ENCODE peak calls at places on chromosomes 16 and 17, in five cellular contexts. F, A, Y, P and H are unnamed samples.

GRCh38 chr16:52346709-52347108 is 200.2 kb downstream of the TOX3 start:
- DNase-seq in F (no peak), Y (no peak), P (no peak), A (no peak), H (no peak)

GRCh38 chr17:48543854-48544355 is 1.0 kb downstream of the HOXB2 start:
- DNase-seq in A (no peak), F (no peak), Y (no peak), P (no peak), H (no peak)

GRCh38 chr16:12271006-12271405 is 294.5 kb downstream of the SNX29 start:
- DNase-seq in A (no peak), Y (no peak), P (no peak), F (no peak), H (peak; percentile 57)

GRCh38 chr16:77877712-77878111 is 89.3 kb downstream of the VAT1L start:
- DNase-seq in F (no peak), Y (no peak), A (peak; percentile 61), P (no peak), H (no peak)

GRCh38 chr17:2023692-2024571 is 1.2 kb downstream of the RTN4RL1 start:
- DNase-seq in Y (no peak), F (peak; percentile 59), P (no peak), A (no peak), H (peak; percentile 72)

GRCh38 chr17:36188891-36189306 is 7.7 kb downstream of the CCL3L1 start:
- DNase-seq in P (no peak), Y (peak; percentile 62), A (no peak), F (peak; percentile 49), H (no peak)

GRCh38 chr16:75494696-75495601 is at the start of gene CHST6:
- DNase-seq in F (no peak), A (peak; percentile 27), P (no peak), Y (no peak), H (peak; percentile 69)

GRCh38 chr16:19907161-19907992 is 22.7 kb upstream of the GPRC5B start:
- DNase-seq in A (peak; percentile 73), F (peak; percentile 67), Y (peak; percentile 70), P (peak; percentile 79), H (peak; percentile 50)

GRCh38 chr17:66431910-66432309 is 129.5 kb downstream of the PRKCA start:
- DNase-seq in Y (no peak), P (no peak), F (no peak), A (peak; percentile 65), H (no peak)

GRCh38 chr17:64457156-64457555 is 8.2 kb downstream of the MILR1 start:
- DNase-seq in P (no peak), Y (no peak), F (no peak), A (no peak), H (no peak)

GRCh38 chr17:38706625-38707298 is 1.7 kb downstream of the MLLT6 start:
- DNase-seq in Y (peak; percentile 18), F (peak; percentile 44), P (no peak), A (no peak), H (no peak)

GRCh38 chr16:84662471-84662870 is 14.2 kb downstream of the KLHL36 start:
- DNase-seq in F (no peak), A (no peak), Y (no peak), P (no peak), H (no peak)
- H3K36me3 ChIP-seq in F (peaks cover 76% of the 10 kb centered on the region), A (peaks cover 44% of the 10 kb centered on the region), Y (no peaks in the 10 kb centered on the region), P (peaks cover 96% of the 10 kb centered on the region), H (peaks cover 5% of the 10 kb centered on the region)

GRCh38 chr17:5354886-5355415 is 64.5 kb downstream of the NUP88 start:
- DNase-seq in A (no peak), P (no peak), F (no peak), Y (no peak), H (no peak)
- H3K36me3 ChIP-seq in A (peaks cover 17% of the 10 kb centered on the region), P (peaks cover 97% of the 10 kb centered on the region), F (peaks cover 46% of the 10 kb centered on the region), Y (no peaks in the 10 kb centered on the region), H (no peaks in the 10 kb centered on the region)

GRCh38 chr17:16131593-16131992 is 83.7 kb downstream of the NCOR1 start:
- DNase-seq in P (no peak), F (no peak), Y (no peak), A (no peak), H (no peak)

GRCh38 chr17:16140854-16141253 is 74.5 kb downstream of the NCOR1 start:
- DNase-seq in P (no peak), F (no peak), Y (no peak), A (no peak), H (no peak)

GRCh38 chr17:16129844-16130243 is 85.5 kb downstream of the NCOR1 start:
- DNase-seq in A (no peak), P (no peak), F (no peak), Y (no peak), H (no peak)

DNA sequence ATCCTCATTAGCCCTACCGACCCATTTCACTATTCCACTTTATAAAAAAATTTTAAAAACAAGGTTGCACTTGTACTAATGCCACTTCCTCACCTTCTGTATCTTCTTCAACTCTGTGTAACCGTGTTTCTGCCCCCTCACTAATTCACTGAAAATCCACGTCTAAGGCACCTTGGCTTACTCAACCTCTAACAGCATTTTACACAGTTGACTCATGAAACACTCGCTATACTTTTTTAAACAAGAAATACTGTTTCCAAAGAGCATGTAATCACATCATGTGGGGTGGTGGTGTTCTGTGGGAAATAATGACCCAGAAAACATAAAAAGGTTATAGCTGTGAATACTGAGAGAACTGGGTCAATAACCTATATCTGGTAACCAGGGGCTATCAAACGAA is 79.9 kb downstream of the NCOR1 start:
- DNase-seq in Y (no peak), F (no peak), A (no peak), P (no peak), H (no peak)
- H3K36me3 ChIP-seq in Y (peaks cover 6% of the 10 kb centered on the region), F (peaks cover 16% of the 10 kb centered on the region), A (peaks cover 15% of the 10 kb centered on the region), P (peaks cover 66% of the 10 kb centered on the region), H (no peaks in the 10 kb centered on the region)

GRCh38 chr17:4174556-4174955 is 31.6 kb downstream of the CYB5D2 start:
- DNase-seq in F (no peak), P (no peak), Y (no peak), A (no peak), H (no peak)

GRCh38 chr17:4173771-4174170 is 30.8 kb downstream of the CYB5D2 start:
- DNase-seq in Y (no peak), A (no peak), P (no peak), F (no peak), H (no peak)

GRCh38 chr17:4172356-4172755 is 29.4 kb downstream of the CYB5D2 start:
- DNase-seq in P (no peak), F (no peak), A (no peak), Y (no peak), H (no peak)

GRCh38 chr17:4167786-4168185 is 24.8 kb downstream of the CYB5D2 start:
- DNase-seq in A (no peak), Y (no peak), F (peak; percentile 38), P (no peak), H (no peak)

GRCh38 chr17:4170639-4171280 is 27.8 kb downstream of the CYB5D2 start:
- DNase-seq in A (no peak), P (no peak), Y (no peak), F (no peak), H (no peak)
- H3K36me3 ChIP-seq in A (peaks cover 57% of the 10 kb centered on the region), P (peaks cover 100% of the 10 kb centered on the region), Y (peaks cover 7% of the 10 kb centered on the region), F (peaks cover 56% of the 10 kb centered on the region), H (peaks cover 2% of the 10 kb centered on the region)

GRCh38 chr16:88724855-88725555 is 18.7 kb downstream of the CTU2 start:
- DNase-seq in A (no peak), Y (no peak), P (no peak), F (no peak), H (no peak)
- H3K36me3 ChIP-seq in A (peaks cover 73% of the 10 kb centered on the region), Y (no peaks in the 10 kb centered on the region), P (peaks cover 85% of the 10 kb centered on the region), F (peaks cover 5% of the 10 kb centered on the region), H (peaks cover 5% of the 10 kb centered on the region)

DNA sequence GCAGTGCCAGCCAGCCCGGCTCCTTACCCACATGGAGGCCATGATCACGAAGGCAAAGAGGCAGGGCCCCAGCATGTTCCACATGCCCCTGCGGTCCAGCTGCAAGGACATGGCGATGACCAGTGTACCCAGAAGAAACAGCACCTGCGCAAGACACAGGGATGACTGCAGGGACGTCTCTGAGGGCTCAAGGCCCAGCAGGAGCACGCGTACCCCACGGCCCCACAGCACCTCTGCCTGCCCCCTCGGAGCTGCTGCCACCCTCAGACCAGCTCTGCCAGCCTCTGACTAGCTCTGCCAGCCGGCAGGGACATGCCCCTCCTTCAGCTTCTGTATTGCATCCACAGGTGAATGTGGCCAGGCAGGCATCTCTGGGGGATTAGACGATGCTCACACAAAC is 2.2 kb upstream of the MRPL28 start:
- DNase-seq in F (no peak), A (no peak), P (no peak), Y (no peak), H (no peak)
- H3K36me3 ChIP-seq in F (peaks cover 8% of the 10 kb centered on the region), A (peaks cover 56% of the 10 kb centered on the region), P (peaks cover 85% of the 10 kb centered on the region), Y (no peaks in the 10 kb centered on the region), H (peaks cover 2% of the 10 kb centered on the region)

GRCh38 chr17:8256291-8256690 is 7.2 kb downstream of the PFAS start:
- DNase-seq in Y (no peak), A (no peak), F (no peak), P (no peak), H (no peak)
- H3K36me3 ChIP-seq in Y (peaks cover 8% of the 10 kb centered on the region), A (peaks cover 22% of the 10 kb centered on the region), F (peaks cover 9% of the 10 kb centered on the region), P (peaks cover 76% of the 10 kb centered on the region), H (no peaks in the 10 kb centered on the region)

GRCh38 chr16:67648088-67648763 is 3.3 kb downstream of the CARMIL2 start:
- DNase-seq in Y (no peak), P (no peak), F (peak; percentile 4), A (no peak), H (no peak)

GRCh38 chr16:67647681-67648080 is 2.7 kb downstream of the CARMIL2 start:
- DNase-seq in P (no peak), F (no peak), A (no peak), Y (no peak), H (no peak)

GRCh38 chr16:67650023-67650422 is 5.1 kb downstream of the CARMIL2 start:
- DNase-seq in A (no peak), Y (no peak), F (no peak), P (no peak), H (no peak)

GRCh38 chr16:67649494-67649931 is 4.6 kb downstream of the CARMIL2 start:
- DNase-seq in P (no peak), A (no peak), Y (no peak), F (peak; percentile 3), H (no peak)

DNA sequence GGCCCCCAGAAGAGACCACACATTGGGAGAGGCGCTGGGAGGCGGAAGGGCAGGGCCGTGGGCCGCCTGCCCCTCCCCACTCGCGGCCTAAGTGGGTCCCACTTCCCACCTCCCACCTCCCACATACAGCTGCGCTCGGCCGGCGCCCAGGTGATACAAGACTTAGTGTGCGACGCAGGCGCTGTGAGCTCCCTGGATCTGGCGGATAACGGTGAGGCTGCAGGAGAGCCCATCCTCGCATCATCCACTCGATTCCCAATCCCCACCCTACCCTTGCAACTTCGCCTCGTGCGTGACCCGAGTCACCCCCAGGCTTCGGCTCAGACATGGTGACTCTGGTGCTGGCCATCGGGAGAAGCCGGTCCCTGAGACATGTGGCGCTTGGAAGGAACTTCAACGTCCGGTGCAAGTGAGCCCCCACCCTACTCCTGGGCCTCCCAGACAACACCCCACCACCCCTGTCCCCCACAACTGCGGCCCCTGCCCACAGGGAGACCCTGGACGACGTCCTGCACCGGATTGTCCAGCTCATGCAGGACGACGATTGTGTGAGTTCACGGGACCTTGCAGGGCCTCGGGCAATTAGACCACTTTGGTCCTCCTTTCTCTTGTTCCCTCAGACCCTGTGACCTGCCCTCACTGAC is 3.9 kb downstream of the CARMIL2 start:
- DNase-seq in A (no peak), F (peak; percentile 3), P (no peak), Y (no peak), H (no peak)
- H3K36me3 ChIP-seq in A (no peaks in the 10 kb centered on the region), F (peaks cover 48% of the 10 kb centered on the region), P (no peaks in the 10 kb centered on the region), Y (no peaks in the 10 kb centered on the region), H (no peaks in the 10 kb centered on the region)